ENCODE peak calls at places on chromosomes 3 and 15, in four cellular contexts. One of them, this sample, is unnamed. For H3K4me1, the result is how much of the 10 kb centered on the place peaks cover.

GRCh38 chr3:151206196-151206595 is 3.2 kb upstream of the GPR171 start:
- DNase-seq in DND-41: no peak
- DNase-seq in IMR-90: no peak
- DNase-seq in HepG2: no peak
- DNase-seq in this sample: no peak

GRCh38 chr15:69595009-69595825 is 142.6 kb downstream of the RPLP1 start:
- DNase-seq in DND-41: no peak
- DNase-seq in IMR-90: no peak
- DNase-seq in HepG2: no peak
- DNase-seq in this sample: no peak

GRCh38 chr3:47778746-47779145 is 2.9 kb downstream of the SMARCC1 start:
- DNase-seq in HepG2: no peak
- DNase-seq in IMR-90: no peak
- DNase-seq in DND-41: no peak
- DNase-seq in this sample: no peak

GRCh38 chr15:64503197-64503596 is 42.8 kb downstream of the ZNF609 start:
- DNase-seq in DND-41: peak
- DNase-seq in IMR-90: peak
- DNase-seq in HepG2: no peak
- DNase-seq in this sample: no peak

GRCh38 chr15:96333194-96334016 is 2.9 kb downstream of the NR2F2 start:
- DNase-seq in IMR-90: no peak
- DNase-seq in HepG2: no peak
- DNase-seq in DND-41: no peak
- DNase-seq in this sample: no peak

GRCh38 chr15:72859023-72859756 is 75.6 kb upstream of the ADPGK start:
- DNase-seq in HepG2: no peak
- DNase-seq in DND-41: no peak
- DNase-seq in IMR-90: no peak
- DNase-seq in this sample: no peak

GRCh38 chr3:186815490-186815889 is 9.2 kb upstream of the RFC4 start:
- DNase-seq in DND-41: no peak
- DNase-seq in HepG2: no peak
- DNase-seq in IMR-90: peak
- DNase-seq in this sample: no peak

GRCh38 chr15:30990451-30991300 is 752 bp downstream of the MTMR10 start:
- DNase-seq in HepG2: peak
- DNase-seq in IMR-90: peak
- DNase-seq in DND-41: no peak
- DNase-seq in this sample: no peak

GRCh38 chr15:67059127-67059553 is 6.3 kb upstream of the SMAD3 start:
- DNase-seq in DND-41: no peak
- DNase-seq in IMR-90: no peak
- DNase-seq in HepG2: peak
- DNase-seq in this sample: no peak

GRCh38 chr3:192005989-192006388 is 545.0 kb downstream of the PYDC2 start:
- DNase-seq in HepG2: no peak
- DNase-seq in IMR-90: no peak
- DNase-seq in DND-41: no peak
- DNase-seq in this sample: no peak

GRCh38 chr3:52084216-52084945 is 28.0 kb upstream of the DUSP7 start:
- DNase-seq in IMR-90: no peak
- DNase-seq in HepG2: no peak
- DNase-seq in DND-41: no peak
- DNase-seq in this sample: no peak

GRCh38 chr15:42405876-42406482 is 46.7 kb downstream of the CAPN3 start:
- DNase-seq in DND-41: no peak
- DNase-seq in IMR-90: no peak
- DNase-seq in HepG2: peak
- DNase-seq in this sample: no peak

GRCh38 chr15:64122444-64122843 is 26.7 kb downstream of the SNX1 start:
- DNase-seq in HepG2: no peak
- DNase-seq in DND-41: no peak
- DNase-seq in IMR-90: no peak
- DNase-seq in this sample: no peak

GRCh38 chr3:157819415-157819814 is 286.8 kb downstream of the SHOX2 start:
- DNase-seq in IMR-90: no peak
- DNase-seq in DND-41: no peak
- DNase-seq in HepG2: no peak
- DNase-seq in this sample: no peak
- H3K4me3 ChIP-seq in IMR-90: no peak
- H3K4me3 ChIP-seq in DND-41: no peak
- H3K4me3 ChIP-seq in HepG2: no peak
- H3K4me3 ChIP-seq in this sample: no peak

DNA sequence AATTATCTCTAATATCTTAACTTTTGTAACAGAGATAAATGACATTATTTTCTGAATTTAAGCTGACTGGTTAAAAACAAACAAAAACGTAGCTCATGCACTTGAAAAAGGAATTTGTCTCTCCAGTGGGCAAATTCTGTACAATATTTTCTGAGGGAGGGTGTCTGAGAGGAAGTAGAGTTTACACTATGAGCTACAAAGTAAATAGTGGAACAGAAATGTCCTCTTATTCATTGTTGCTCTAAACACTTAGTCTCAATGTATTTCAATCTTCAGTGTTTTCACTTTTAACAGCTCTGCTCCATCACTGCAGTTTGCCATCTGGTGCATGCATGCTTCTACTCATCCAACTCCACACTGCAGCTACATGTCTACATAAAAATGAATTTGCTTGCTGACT is 817.4 kb upstream of the LMCD1 start:
- DNase-seq in IMR-90: no peak
- DNase-seq in HepG2: no peak
- DNase-seq in DND-41: no peak
- DNase-seq in this sample: no peak
- H3K4me1 ChIP-seq in IMR-90: under half
- H3K4me1 ChIP-seq in HepG2: under half
- H3K4me1 ChIP-seq in DND-41: under half
- H3K4me1 ChIP-seq in this sample: under half

DNA sequence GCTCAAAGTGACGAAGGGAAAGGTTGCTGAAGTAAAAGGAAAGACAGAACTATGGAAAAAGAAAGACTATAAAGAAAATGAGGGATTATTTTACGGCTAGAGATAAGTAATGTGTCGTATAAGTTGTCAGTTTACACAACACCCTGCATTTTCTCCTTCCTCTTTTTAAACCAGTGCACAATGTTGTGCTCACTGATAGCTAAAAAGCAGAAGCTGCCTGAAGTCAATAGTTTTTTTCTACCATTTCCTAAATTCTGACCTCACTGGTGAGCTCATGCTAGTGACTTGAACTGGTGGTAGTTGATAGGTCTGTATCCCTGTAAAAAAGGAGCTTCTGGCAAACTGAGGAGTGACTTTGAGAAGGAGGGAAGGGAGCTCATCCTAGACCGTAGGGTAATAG is 368.6 kb upstream of the GBE1 start:
- DNase-seq in IMR-90: no peak
- DNase-seq in HepG2: no peak
- DNase-seq in DND-41: no peak
- DNase-seq in this sample: no peak
- H3K4me3 ChIP-seq in IMR-90: no peak
- H3K4me3 ChIP-seq in HepG2: no peak
- H3K4me3 ChIP-seq in DND-41: no peak
- H3K4me3 ChIP-seq in this sample: no peak

GRCh38 chr15:74319138-74319460 is 48.3 kb downstream of the CYP11A1 start:
- DNase-seq in IMR-90: no peak
- DNase-seq in DND-41: no peak
- DNase-seq in HepG2: no peak
- DNase-seq in this sample: no peak

GRCh38 chr15:74319596-74320357 is 47.7 kb downstream of the CYP11A1 start:
- DNase-seq in HepG2: no peak
- DNase-seq in DND-41: no peak
- DNase-seq in IMR-90: no peak
- DNase-seq in this sample: no peak

GRCh38 chr15:74322558-74323180 is 44.8 kb downstream of the CYP11A1 start:
- DNase-seq in DND-41: peak
- DNase-seq in IMR-90: peak
- DNase-seq in HepG2: peak
- DNase-seq in this sample: peak

GRCh38 chr15:74318376-74319137 is 48.9 kb downstream of the CYP11A1 start:
- DNase-seq in IMR-90: no peak
- DNase-seq in HepG2: no peak
- DNase-seq in DND-41: no peak
- DNase-seq in this sample: no peak

GRCh38 chr15:74320358-74321247 is 46.8 kb downstream of the CYP11A1 start:
- DNase-seq in IMR-90: peak
- DNase-seq in DND-41: peak
- DNase-seq in HepG2: peak
- DNase-seq in this sample: no peak
- H3K4me1 ChIP-seq in IMR-90: under half
- H3K4me1 ChIP-seq in DND-41: under half
- H3K4me1 ChIP-seq in HepG2: under half
- H3K4me1 ChIP-seq in this sample: under half

DNA sequence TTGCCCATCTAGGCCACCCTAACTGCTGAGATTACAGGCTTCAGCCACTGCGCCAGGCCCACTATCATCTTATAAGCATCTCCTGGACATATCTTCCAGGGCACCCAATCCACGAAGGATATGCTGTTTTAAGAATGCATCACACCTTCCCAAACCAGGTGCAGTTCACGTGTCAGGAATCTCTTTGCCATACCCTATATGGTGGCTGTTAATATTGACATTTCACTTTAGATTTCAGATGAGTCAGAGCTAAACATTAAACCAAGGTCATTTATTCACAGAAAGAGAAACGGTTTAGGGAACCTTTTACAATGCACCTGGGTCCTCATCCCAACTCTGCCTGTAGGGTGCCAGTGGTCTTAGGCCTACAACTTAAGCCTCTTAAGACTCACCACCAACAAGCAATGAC is 85.7 kb downstream of the TBL1XR1 start:
- DNase-seq in HepG2: peak
- DNase-seq in IMR-90: no peak
- DNase-seq in DND-41: no peak
- DNase-seq in this sample: no peak
- H3K4me3 ChIP-seq in HepG2: no peak
- H3K4me3 ChIP-seq in IMR-90: no peak
- H3K4me3 ChIP-seq in DND-41: no peak
- H3K4me3 ChIP-seq in this sample: no peak

DNA sequence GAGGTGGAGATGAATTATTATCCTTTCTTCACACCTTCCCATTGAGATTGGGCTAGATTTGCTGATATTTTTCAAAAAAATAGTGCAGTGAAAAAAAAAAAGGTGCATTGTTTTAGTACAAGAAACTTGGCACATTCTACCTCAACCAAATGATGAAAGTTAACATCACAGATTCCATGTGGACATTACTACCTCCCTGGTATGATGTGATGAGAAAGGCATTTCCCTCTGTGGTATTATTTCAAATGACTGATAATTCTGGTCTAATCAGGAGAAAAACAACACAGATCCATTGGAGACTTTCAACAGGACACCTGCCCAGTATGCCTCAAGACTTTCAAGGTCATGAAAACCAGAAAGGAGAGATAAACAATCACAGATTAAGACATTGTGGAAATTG is 313.4 kb downstream of the BCHE start:
- DNase-seq in DND-41: no peak
- DNase-seq in IMR-90: peak
- DNase-seq in HepG2: no peak
- DNase-seq in this sample: no peak
- H3K4me1 ChIP-seq in DND-41: under half
- H3K4me1 ChIP-seq in IMR-90: under half
- H3K4me1 ChIP-seq in HepG2: under half
- H3K4me1 ChIP-seq in this sample: under half

GRCh38 chr3:119295816-119296484 is 1.8 kb downstream of the ARHGAP31 start:
- DNase-seq in HepG2: no peak
- DNase-seq in DND-41: no peak
- DNase-seq in IMR-90: no peak
- DNase-seq in this sample: no peak
- H3K4me3 ChIP-seq in HepG2: no peak
- H3K4me3 ChIP-seq in DND-41: no peak
- H3K4me3 ChIP-seq in IMR-90: peak
- H3K4me3 ChIP-seq in this sample: no peak

GRCh38 chr3:50239649-50240048 is 3.6 kb downstream of the GNAI2 start:
- DNase-seq in DND-41: no peak
- DNase-seq in IMR-90: no peak
- DNase-seq in HepG2: no peak
- DNase-seq in this sample: no peak

GRCh38 chr3:50237133-50237651 is 1.2 kb downstream of the GNAI2 start:
- DNase-seq in DND-41: peak
- DNase-seq in IMR-90: no peak
- DNase-seq in HepG2: no peak
- DNase-seq in this sample: peak

GRCh38 chr3:50236484-50237132 is 604 bp downstream of the GNAI2 start:
- DNase-seq in DND-41: peak
- DNase-seq in HepG2: no peak
- DNase-seq in IMR-90: no peak
- DNase-seq in this sample: no peak

GRCh38 chr3:50237754-50238548 is 1.9 kb downstream of the GNAI2 start:
- DNase-seq in DND-41: peak
- DNase-seq in HepG2: no peak
- DNase-seq in IMR-90: peak
- DNase-seq in this sample: peak

DNA sequence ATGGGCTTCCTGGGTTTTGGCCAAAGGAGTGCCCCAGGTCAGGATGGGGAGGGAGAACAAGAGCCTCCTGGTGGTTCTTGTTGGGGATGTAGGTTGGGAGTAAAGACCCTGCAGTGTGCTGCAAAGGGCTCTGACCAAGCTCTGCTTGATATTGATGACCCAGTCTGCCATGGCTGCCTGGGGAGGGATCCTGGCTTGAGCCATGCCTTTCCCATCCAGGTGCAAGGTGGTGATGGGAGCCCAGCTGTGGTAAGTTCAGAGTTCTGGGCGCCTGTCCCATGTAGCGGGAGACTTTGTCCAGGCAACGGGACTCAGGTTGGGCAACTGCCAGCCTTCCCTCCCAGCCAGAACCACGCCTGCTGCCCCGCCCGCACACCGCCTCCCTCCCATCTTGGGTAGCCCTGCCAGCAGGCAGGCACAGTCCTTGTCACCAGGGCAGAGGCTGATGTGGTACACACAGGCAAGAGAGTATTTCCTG is 2.6 kb downstream of the GNAI2 start:
- DNase-seq in IMR-90: no peak
- DNase-seq in HepG2: peak
- DNase-seq in DND-41: no peak
- DNase-seq in this sample: no peak
- H3K4me1 ChIP-seq in IMR-90: under half
- H3K4me1 ChIP-seq in HepG2: under half
- H3K4me1 ChIP-seq in DND-41: under half
- H3K4me1 ChIP-seq in this sample: half or more